ENCODE peak calls at places on chromosomes 6 and 20, in four cellular contexts. Y is cardiac fibroblast, C is small intestine, T is PC-9. K is an unnamed sample.

GRCh38 chr6:169956580-169956979 is 205.2 kb downstream of the ERMARD start:
- DNase-seq in Y (no peak), C (no peak), T (no peak), K (no peak)

GRCh38 chr6:146915671-146916127 is 288.5 kb upstream of the STXBP5 start:
- DNase-seq in Y (peak), C (no peak), T (peak), K (no peak)

GRCh38 chr6:111530777-111531176 is 47.8 kb upstream of the REV3L start:
- DNase-seq in Y (no peak), C (no peak), T (no peak), K (no peak)

GRCh38 chr6:120735641-120736040 is 598.6 kb downstream of the TBC1D32 start:
- DNase-seq in Y (peak), C (no peak), T (no peak), K (no peak)

GRCh38 chr20:3857405-3857804 is 10.8 kb downstream of the MAVS start:
- DNase-seq in Y (no peak), C (peak), T (no peak), K (no peak)

GRCh38 chr20:63886054-63886419 is 8.9 kb upstream of the DNAJC5 start:
- DNase-seq in Y (no peak), C (no peak), T (no peak), K (no peak)

GRCh38 chr20:48283470-48284110 is 498.3 kb upstream of the SULF2 start:
- DNase-seq in Y (peak), C (peak), T (peak), K (peak)

GRCh38 chr6:159249752-159250151 is 80.6 kb downstream of the FNDC1 start:
- DNase-seq in Y (no peak), C (no peak), T (no peak), K (no peak)

GRCh38 chr20:59149678-59150504 is 13.7 kb upstream of the ZNF831 start:
- DNase-seq in Y (no peak), C (peak), T (no peak), K (no peak)

GRCh38 chr6:104087765-104088164 is 772.0 kb downstream of the HACE1 start:
- DNase-seq in Y (no peak), C (no peak), T (no peak), K (no peak)

GRCh38 chr6:85418059-85418458 is 31.8 kb upstream of the NT5E start:
- DNase-seq in Y (peak), C (no peak), T (no peak), K (no peak)

GRCh38 chr20:54545959-54546358 is 70.6 kb downstream of the DOK5 start:
- DNase-seq in Y (peak), C (no peak), T (no peak), K (no peak)

GRCh38 chr20:59519707-59520014 is 84.7 kb upstream of the PHACTR3 start:
- DNase-seq in Y (no peak), C (no peak), T (no peak), K (no peak)

GRCh38 chr6:52564856-52565255 is 12.0 kb downstream of the TRAM2 start:
- DNase-seq in Y (no peak), C (peak), T (no peak), K (no peak)

GRCh38 chr6:30951907-30952469 is 11.2 kb downstream of the MUCL3 start:
- DNase-seq in Y (no peak), C (no peak), T (no peak), K (no peak)

GRCh38 chr6:35757461-35758123 is 18.8 kb upstream of the CLPSL2 start:
- DNase-seq in Y (peak), C (peak), T (no peak), K (no peak)

GRCh38 chr6:52061481-52061880 is 25.9 kb downstream of the PKHD1 start:
- DNase-seq in Y (no peak), C (no peak), T (no peak), K (no peak)

GRCh38 chr6:168994966-168995365 is 258.7 kb downstream of the THBS2 start:
- DNase-seq in Y (no peak), C (no peak), T (no peak), K (no peak)

GRCh38 chr20:33065785-33066184 is 12.1 kb downstream of the BPIFB3 start:
- DNase-seq in Y (no peak), C (no peak), T (no peak), K (no peak)

GRCh38 chr6:22250486-22250885 is 46.4 kb downstream of the PRL start:
- DNase-seq in Y (no peak), C (no peak), T (no peak), K (no peak)

GRCh38 chr20:32975698-32976674 is 28.2 kb downstream of the SUN5 start:
- DNase-seq in Y (no peak), C (no peak), T (no peak), K (no peak)

GRCh38 chr6:41269716-41270115 is 16.8 kb downstream of the TREM1 start:
- DNase-seq in Y (no peak), C (no peak), T (no peak), K (no peak)

GRCh38 chr6:141107562-141108160 is 1025.1 kb upstream of the GJE1 start:
- DNase-seq in Y (peak), C (no peak), T (peak), K (no peak)

GRCh38 chr6:112289039-112289566 is 34.7 kb upstream of the LAMA4 start:
- DNase-seq in Y (peak), C (no peak), T (no peak), K (peak)

GRCh38 chr6:44000164-44000842 is 126.9 kb downstream of the MRPL14 start:
- DNase-seq in Y (no peak), C (peak), T (peak), K (no peak)

GRCh38 chr6:44002591-44003344 is 124.5 kb downstream of the MRPL14 start:
- DNase-seq in Y (peak), C (peak), T (no peak), K (peak)

GRCh38 chr6:43999628-44000027 is 127.6 kb downstream of the MRPL14 start:
- DNase-seq in Y (no peak), C (no peak), T (no peak), K (no peak)

GRCh38 chr6:44002071-44002590 is 125.1 kb downstream of the MRPL14 start:
- DNase-seq in Y (no peak), C (peak), T (peak), K (peak)

DNA sequence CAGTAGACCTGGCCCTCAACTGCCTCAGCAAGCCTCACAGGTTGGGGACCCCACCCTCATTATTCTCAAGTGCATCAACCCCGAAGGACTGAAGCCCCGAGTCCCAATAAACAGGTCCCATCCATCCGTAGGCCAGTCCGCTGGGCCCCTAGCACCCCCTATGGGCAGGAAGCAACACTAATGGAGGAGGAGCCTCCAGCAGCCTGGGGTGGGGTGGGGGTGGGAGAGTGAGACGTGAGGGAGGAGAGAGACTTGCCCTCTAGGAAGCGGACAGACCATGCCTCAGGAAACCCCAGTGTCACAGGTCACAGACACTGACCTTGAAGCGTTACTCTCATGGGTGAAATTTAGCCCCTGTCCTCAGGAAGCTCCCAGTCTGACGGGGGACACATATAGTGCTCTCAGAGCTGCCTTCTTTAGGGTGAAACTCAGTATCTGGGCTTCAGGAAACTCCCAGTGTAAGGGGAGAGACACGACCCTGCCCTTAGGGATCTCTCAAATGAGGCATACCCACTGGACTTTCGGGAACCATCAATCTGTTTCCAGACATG is 125.9 kb downstream of the MRPL14 start:
- DNase-seq in Y (peak), C (peak), T (peak), K (no peak)
- H3K4me3 ChIP-seq in Y (no peak), C (no peak), T (peak), K (no peak)

GRCh38 chr20:45094864-45095574 is 5.9 kb downstream of the KCNS1 start:
- DNase-seq in Y (no peak), C (no peak), T (no peak), K (no peak)

GRCh38 chr20:45095753-45096371 is 5.1 kb downstream of the KCNS1 start:
- DNase-seq in Y (peak), C (peak), T (peak), K (peak)

GRCh38 chr20:45096781-45097180 is 4.1 kb downstream of the KCNS1 start:
- DNase-seq in Y (no peak), C (no peak), T (peak), K (no peak)

GRCh38 chr20:45098096-45098773 is 2.7 kb downstream of the KCNS1 start:
- DNase-seq in Y (peak), C (peak), T (no peak), K (peak)

GRCh38 chr20:45097485-45098095 is 3.3 kb downstream of the KCNS1 start:
- DNase-seq in Y (peak), C (peak), T (no peak), K (peak)
- H3K4me3 ChIP-seq in Y (no peak), C (no peak), T (no peak), K (no peak)

GRCh38 chr6:55208469-55208868 is 34.2 kb downstream of the HCRTR2 start:
- DNase-seq in Y (no peak), C (no peak), T (no peak), K (no peak)

GRCh38 chr6:55209059-55209458 is 34.7 kb downstream of the HCRTR2 start:
- DNase-seq in Y (no peak), C (no peak), T (no peak), K (no peak)

GRCh38 chr6:55212147-55212546 is 37.8 kb downstream of the HCRTR2 start:
- DNase-seq in Y (peak), C (no peak), T (no peak), K (no peak)

GRCh38 chr6:55210952-55211351 is 36.6 kb downstream of the HCRTR2 start:
- DNase-seq in Y (no peak), C (no peak), T (no peak), K (no peak)
- H3K4me3 ChIP-seq in Y (no peak), C (no peak), T (no peak), K (no peak)

GRCh38 chr20:57264908-57265648 is 1.4 kb downstream of the BMP7 start:
- DNase-seq in Y (no peak), C (no peak), T (no peak), K (peak)
- H3K4me3 ChIP-seq in Y (no peak), C (no peak), T (no peak), K (peak)

GRCh38 chr6:71011861-71012260 is 55.0 kb upstream of the B3GAT2 start:
- DNase-seq in Y (no peak), C (no peak), T (no peak), K (no peak)
- H3K4me3 ChIP-seq in Y (no peak), C (no peak), T (no peak), K (no peak)

GRCh38 chr6:63634630-63635029 is 972 bp upstream of the PHF3 start:
- DNase-seq in Y (no peak), C (no peak), T (no peak), K (no peak)
- H3K4me3 ChIP-seq in Y (no peak), C (no peak), T (no peak), K (no peak)

DNA sequence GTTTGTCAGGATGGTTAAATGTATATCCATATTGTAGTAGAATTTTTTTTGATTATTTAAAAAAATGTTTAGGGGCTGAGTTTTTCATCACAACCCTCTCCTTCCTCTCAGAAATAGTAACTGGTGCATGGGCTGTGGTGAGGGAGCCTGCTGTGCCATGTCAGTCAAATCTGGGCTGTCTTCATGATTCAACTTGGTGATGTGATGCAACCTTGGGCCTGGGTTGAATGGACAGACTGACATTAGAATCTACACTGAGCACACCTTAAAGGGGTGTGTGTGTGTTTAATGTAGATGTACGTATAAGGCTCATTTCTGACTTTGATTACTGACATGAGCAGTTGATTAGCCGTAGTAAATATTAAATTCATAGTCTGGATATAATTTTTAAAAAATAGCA is 3.7 kb downstream of the TJAP1 start:
- DNase-seq in Y (no peak), C (peak), T (peak), K (no peak)
- H3K4me3 ChIP-seq in Y (no peak), C (no peak), T (peak), K (no peak)

K was measured in thyroid gland.